ENCODE peak calls at places on chromosomes 7 and 10, in seven cellular contexts. O, D, S, X, Q, V and F are unnamed samples.

GRCh38 chr10:83564889-83565588 is 574.3 kb upstream of the GHITM start:
- DNase-seq in O (no peak), Q (no peak), S (no peak), X (no peak), V (no peak), D (no peak), F (no peak)

GRCh38 chr10:89064764-89065163 is 74.2 kb downstream of the FAS start:
- DNase-seq in D (no peak), O (no peak), X (no peak), S (no peak), Q (no peak), V (no peak), F (peak; percentile 52)

GRCh38 chr10:48448796-48449195 is 142.3 kb downstream of the MAPK8 start:
- DNase-seq in V (no peak), Q (peak; percentile 18), O (no peak), X (no peak), S (peak; percentile 76), D (no peak), F (peak; percentile 54)

GRCh38 chr10:6058677-6059475 is 3.3 kb downstream of the IL2RA start:
- DNase-seq in S (no peak), V (no peak), Q (no peak), D (peak; percentile 2), O (no peak), X (no peak), F (no peak)

GRCh38 chr7:129191272-129191671 is 2.8 kb downstream of the SMO start:
- DNase-seq in S (no peak), X (no peak), O (no peak), D (no peak), Q (no peak), V (no peak), F (no peak)

GRCh38 chr10:131617113-131617877 is 283.5 kb upstream of the PPP2R2D start:
- DNase-seq in D (no peak), Q (no peak), V (no peak), S (no peak), X (no peak), O (no peak), F (no peak)

GRCh38 chr7:158829021-158829341 is 328 bp downstream of the ESYT2 start:
- DNase-seq in V (peak; percentile 47), X (peak; percentile 56), D (peak; percentile 86), O (no peak), S (peak; percentile 77), Q (peak; percentile 80), F (peak; percentile 91)

GRCh38 chr7:141884544-141885227 is 31.5 kb upstream of the OR9A4 start:
- DNase-seq in Q (no peak), D (no peak), O (no peak), S (no peak), X (no peak), V (no peak), F (no peak)

GRCh38 chr7:36291387-36292316 is 98.0 kb upstream of the ANLN start:
- DNase-seq in O (peak; percentile 90), V (peak; percentile 59), Q (peak; percentile 91), D (peak; percentile 87), X (peak; percentile 87), S (peak; percentile 85), F (peak; percentile 94)

GRCh38 chr7:151999337-152000090 is 26.0 kb upstream of the GALNT11 start:
- DNase-seq in X (no peak), Q (no peak), S (no peak), O (no peak), D (no peak), V (no peak), F (no peak)

GRCh38 chr7:77459311-77459726 is 43.2 kb upstream of the GSAP start:
- DNase-seq in D (no peak), Q (no peak), X (no peak), O (no peak), V (no peak), S (no peak), F (no peak)

GRCh38 chr7:130632111-130632510 is 36.4 kb downstream of the COPG2 start:
- DNase-seq in S (peak; percentile 51), Q (no peak), D (no peak), X (no peak), O (no peak), V (no peak), F (peak; percentile 41)

GRCh38 chr10:18610517-18610916 is 40.9 kb downstream of the NSUN6 start:
- DNase-seq in Q (peak; percentile 63), D (no peak), S (peak; percentile 62), V (no peak), X (no peak), O (no peak), F (peak; percentile 88)

GRCh38 chr10:33289776-33290175 is 44.7 kb downstream of the NRP1 start:
- DNase-seq in Q (no peak), O (no peak), S (no peak), V (no peak), X (no peak), D (no peak), F (no peak)

GRCh38 chr7:135943266-135943889 is 33.8 kb downstream of the MTPN start:
- DNase-seq in D (no peak), X (no peak), S (no peak), O (no peak), V (no peak), Q (no peak), F (no peak)

GRCh38 chr10:3074145-3074665 is 6.9 kb downstream of the PFKP start:
- DNase-seq in D (no peak), V (no peak), O (no peak), X (no peak), Q (no peak), S (no peak), F (peak; percentile 83)

GRCh38 chr7:30837581-30837980 is 66.4 kb downstream of the MINDY4 start:
- DNase-seq in D (no peak), Q (no peak), X (no peak), S (no peak), V (no peak), O (no peak), F (no peak)